ENCODE peak calls at places on chromosomes 3 and 15, in ten cellular contexts. E is fibroblast of the aortic adventitia; R is T-helper 22 cell; G is esophagus squamous epithelium; Y is activated CD8-positive, alpha-beta memory T cell treated with anti-CD3 and anti-CD28 coated beads, Interleukin-2, amount 50 U/mL, for 48 hours; D is NAMALWA; B is spleen; K is lung microvascular endothelial cell; I is HS-27A; O is mesothelial cell of epicardium. F is an unnamed sample.

GRCh38 chr15:35000511-35000910 is 12.4 kb upstream of the ZNF770 start:
- DNase-seq in E (peak), R (no peak), G (no peak), Y (no peak), D (no peak), B (no peak), K (no peak), I (peak), O (no peak), F (no peak)

GRCh38 chr15:76179023-76179422 is 119.2 kb downstream of the TMEM266 start:
- DNase-seq in E (no peak), R (no peak), G (no peak), Y (no peak), D (no peak), B (no peak), K (no peak), I (no peak), O (no peak), F (no peak)

GRCh38 chr3:60708191-60708975 is 542.9 kb downstream of the FHIT start:
- DNase-seq in E (peak), R (no peak), G (no peak), Y (no peak), D (no peak), B (no peak), K (no peak), I (peak), O (no peak), F (no peak)

GRCh38 chr3:14016900-14017475 is 107.7 kb downstream of the CHCHD4 start:
- DNase-seq in E (no peak), R (no peak), G (no peak), Y (no peak), D (no peak), B (no peak), K (no peak), I (no peak), O (no peak), F (no peak)

GRCh38 chr3:66011098-66011655 is 27.5 kb downstream of the MAGI1 start:
- DNase-seq in E (no peak), R (no peak), G (no peak), Y (no peak), D (no peak), B (no peak), K (no peak), I (no peak), O (no peak), F (no peak)

GRCh38 chr3:51681453-51681852 is 10.4 kb downstream of the TEX264 start:
- DNase-seq in E (no peak), R (peak), G (no peak), Y (no peak), D (no peak), B (peak), K (peak), I (no peak), O (no peak), F (no peak)

GRCh38 chr3:81301230-81301629 is 460.2 kb downstream of the GBE1 start:
- DNase-seq in E (no peak), R (no peak), G (no peak), Y (no peak), D (no peak), B (no peak), K (no peak), I (no peak), O (no peak), F (no peak)

GRCh38 chr15:60370105-60370803 is 27.5 kb downstream of the ANXA2 start:
- DNase-seq in E (peak), R (no peak), G (no peak), Y (no peak), D (no peak), B (no peak), K (peak), I (no peak), O (no peak), F (no peak)

GRCh38 chr15:98147415-98147814 is 186.9 kb downstream of the ARRDC4 start:
- DNase-seq in E (no peak), R (no peak), G (no peak), Y (no peak), D (peak), B (no peak), K (no peak), I (no peak), O (no peak), F (no peak)

GRCh38 chr3:149635396-149635795 is 22.4 kb downstream of the WWTR1 start:
- DNase-seq in E (no peak), R (no peak), G (no peak), Y (no peak), D (no peak), B (no peak), K (no peak), I (no peak), O (no peak), F (no peak)

F was measured in GM12891.